ENCODE peak calls at places on chromosomes 2 and 18, in ten cellular contexts. M, T, R, V, F, J, Y, L, E and W are unnamed samples.

GRCh38 chr2:63424329-63425078 is 163.8 kb downstream of the WDPCP start:
- DNase-seq in M (no peak), T (peak), R (peak), V (peak), F (no peak), J (peak), Y (peak), L (no peak), E (no peak), W (no peak)

GRCh38 chr2:10361220-10361588 is 58.5 kb downstream of the HPCAL1 start:
- DNase-seq in M (no peak), T (peak), R (peak), V (no peak), F (no peak), J (no peak), Y (no peak), L (no peak), E (peak), W (no peak)

GRCh38 chr18:48826271-48826670 is 124.5 kb downstream of the SMAD7 start:
- DNase-seq in M (peak), T (no peak), R (no peak), V (no peak), F (no peak), J (no peak), Y (no peak), L (no peak), E (no peak), W (peak)

GRCh38 chr2:45466045-45466444 is 145.0 kb downstream of the SRBD1 start:
- DNase-seq in M (no peak), T (no peak), R (no peak), V (no peak), F (no peak), J (no peak), Y (no peak), L (no peak), E (no peak), W (no peak)

GRCh38 chr18:58146099-58146498 is 102.1 kb downstream of the NEDD4L start:
- DNase-seq in M (no peak), T (no peak), R (no peak), V (no peak), F (no peak), J (no peak), Y (no peak), L (no peak), E (no peak), W (no peak)

GRCh38 chr2:224357098-224357901 is 44.6 kb downstream of the FAM124B start:
- DNase-seq in M (no peak), T (peak), R (peak), V (peak), F (peak), J (peak), Y (peak), L (no peak), E (peak), W (peak)

GRCh38 chr2:83594841-83595720 is 864.0 kb downstream of the SUCLG1 start:
- DNase-seq in M (no peak), T (no peak), R (no peak), V (no peak), F (no peak), J (no peak), Y (no peak), L (no peak), E (no peak), W (no peak)

GRCh38 chr2:12223732-12224131 is 477.3 kb downstream of the LPIN1 start:
- DNase-seq in M (no peak), T (no peak), R (no peak), V (no peak), F (no peak), J (no peak), Y (no peak), L (no peak), E (no peak), W (no peak)

GRCh38 chr2:3730646-3731045 is 27.3 kb downstream of the DCDC2C start:
- DNase-seq in M (no peak), T (no peak), R (no peak), V (peak), F (no peak), J (no peak), Y (no peak), L (no peak), E (no peak), W (no peak)

GRCh38 chr18:78611201-78611800 is 368.3 kb upstream of the SALL3 start:
- DNase-seq in M (no peak), T (no peak), R (no peak), V (no peak), F (no peak), J (no peak), Y (no peak), L (no peak), E (no peak), W (no peak)

GRCh38 chr18:24491882-24492281 is 31.4 kb downstream of the HRH4 start:
- DNase-seq in M (no peak), T (no peak), R (no peak), V (no peak), F (no peak), J (no peak), Y (no peak), L (no peak), E (no peak), W (no peak)

GRCh38 chr2:206799083-206799482 is 33.7 kb downstream of the FASTKD2 start:
- DNase-seq in M (no peak), T (peak), R (peak), V (no peak), F (no peak), J (peak), Y (no peak), L (no peak), E (peak), W (no peak)

GRCh38 chr2:105847056-105847455 is 102.3 kb downstream of the NCK2 start:
- DNase-seq in M (no peak), T (no peak), R (no peak), V (no peak), F (no peak), J (no peak), Y (no peak), L (no peak), E (no peak), W (no peak)

GRCh38 chr2:136828162-136828561 is 62.8 kb downstream of the THSD7B start:
- DNase-seq in M (no peak), T (no peak), R (no peak), V (no peak), F (no peak), J (no peak), Y (no peak), L (no peak), E (no peak), W (no peak)

GRCh38 chr2:6960659-6961058 is 43.4 kb downstream of the RNF144A start:
- DNase-seq in M (no peak), T (peak), R (peak), V (no peak), F (peak), J (no peak), Y (no peak), L (no peak), E (peak), W (peak)

GRCh38 chr2:220276736-220277444 is 649.5 kb downstream of the SLC4A3 start:
- DNase-seq in M (no peak), T (peak), R (peak), V (no peak), F (no peak), J (no peak), Y (no peak), L (no peak), E (peak), W (no peak)
- H3K4me3 ChIP-seq in M (no peak), T (no peak), R (no peak), V (no peak), F (no peak), J (no peak), Y (no peak), L (no peak), E (no peak), W (no peak)

DNA sequence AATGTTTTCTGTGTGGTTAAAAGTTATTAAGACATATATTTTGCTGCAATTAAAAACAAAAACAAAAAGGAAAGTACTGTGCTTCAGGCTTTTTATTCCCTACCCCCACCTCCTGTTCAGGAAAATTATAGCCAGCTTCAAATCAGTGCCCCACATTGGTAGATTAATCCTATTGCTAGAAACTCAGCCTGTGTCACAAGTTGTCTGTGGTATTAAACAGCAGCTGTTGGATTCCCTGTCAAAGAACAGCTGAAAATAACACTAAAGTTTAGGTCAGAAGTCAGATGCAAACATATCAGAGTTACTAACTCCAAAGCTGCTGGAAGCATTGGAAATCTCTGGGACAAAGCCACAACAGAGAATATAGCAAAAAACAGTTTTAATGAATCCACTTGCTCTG is 798 bp upstream of the CCDC141 start:
- DNase-seq in M (no peak), T (no peak), R (peak), V (no peak), F (no peak), J (no peak), Y (no peak), L (no peak), E (no peak), W (no peak)
- H3K4me3 ChIP-seq in M (no peak), T (peak), R (no peak), V (no peak), F (no peak), J (no peak), Y (no peak), L (peak), E (no peak), W (no peak)

GRCh38 chr2:233386382-233387041 is 32.2 kb downstream of the DGKD start:
- DNase-seq in M (no peak), T (peak), R (peak), V (peak), F (no peak), J (no peak), Y (no peak), L (peak), E (peak), W (no peak)
- H3K4me3 ChIP-seq in M (no peak), T (no peak), R (no peak), V (peak), F (no peak), J (no peak), Y (peak), L (no peak), E (no peak), W (no peak)

GRCh38 chr2:62198237-62198633 is 2.3 kb downstream of the B3GNT2 start:
- DNase-seq in M (no peak), T (no peak), R (no peak), V (no peak), F (no peak), J (peak), Y (no peak), L (no peak), E (no peak), W (no peak)
- H3K4me3 ChIP-seq in M (peak), T (peak), R (peak), V (peak), F (peak), J (peak), Y (peak), L (peak), E (peak), W (peak)

DNA sequence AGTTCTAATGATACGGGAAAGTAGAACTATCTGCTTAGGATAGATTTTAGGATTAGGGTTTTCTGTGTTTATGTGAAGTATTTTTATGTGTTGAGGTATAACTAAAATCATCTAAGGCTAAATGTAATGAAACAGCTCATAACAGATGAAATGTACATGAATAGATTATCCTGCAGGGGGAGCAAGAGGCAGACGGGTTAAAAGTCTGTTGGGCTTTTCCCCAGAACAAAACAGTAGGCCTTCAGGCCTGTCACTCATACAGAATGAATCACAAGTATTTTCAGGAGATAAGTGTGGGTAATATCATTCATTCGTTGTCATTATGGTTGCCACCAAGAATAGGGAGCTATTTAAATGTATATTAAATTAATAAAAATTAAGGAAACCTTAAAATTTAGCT is 107.9 kb upstream of the IL1R2 start:
- DNase-seq in M (no peak), T (peak), R (peak), V (peak), F (peak), J (peak), Y (peak), L (no peak), E (peak), W (no peak)
- H3K4me3 ChIP-seq in M (no peak), T (no peak), R (no peak), V (no peak), F (no peak), J (no peak), Y (no peak), L (no peak), E (no peak), W (no peak)

GRCh38 chr2:134154269-134154668 is 99.6 kb upstream of the MGAT5 start:
- DNase-seq in M (peak), T (no peak), R (peak), V (no peak), F (no peak), J (no peak), Y (no peak), L (peak), E (no peak), W (no peak)

GRCh38 chr2:134158295-134158694 is 95.6 kb upstream of the MGAT5 start:
- DNase-seq in M (no peak), T (no peak), R (no peak), V (no peak), F (no peak), J (no peak), Y (no peak), L (peak), E (no peak), W (no peak)

GRCh38 chr2:134149904-134150303 is 104.0 kb upstream of the MGAT5 start:
- DNase-seq in M (no peak), T (no peak), R (no peak), V (no peak), F (no peak), J (no peak), Y (no peak), L (no peak), E (no peak), W (no peak)

GRCh38 chr2:134153481-134153880 is 100.4 kb upstream of the MGAT5 start:
- DNase-seq in M (no peak), T (no peak), R (no peak), V (no peak), F (no peak), J (no peak), Y (no peak), L (no peak), E (no peak), W (no peak)

DNA sequence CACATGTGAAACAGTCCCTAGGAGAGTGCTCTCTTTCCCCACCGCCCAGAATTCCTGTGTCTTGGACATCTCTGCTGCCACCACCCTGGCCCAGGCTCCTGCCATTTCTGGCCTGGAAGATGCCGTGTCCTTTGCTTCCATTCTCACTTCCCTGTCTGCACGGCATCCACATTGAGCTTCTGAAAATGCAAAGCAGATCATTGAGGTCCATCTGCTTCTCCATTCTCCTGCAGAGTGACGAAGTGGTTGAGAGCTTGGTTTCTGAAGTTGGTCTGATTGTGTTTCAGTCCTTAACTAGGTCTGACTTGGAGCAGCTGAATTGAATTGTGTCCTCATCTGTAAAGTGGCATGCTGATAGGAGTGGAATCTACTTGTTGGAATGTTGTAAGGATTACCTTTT is 98.7 kb upstream of the MGAT5 start:
- DNase-seq in M (no peak), T (no peak), R (no peak), V (no peak), F (no peak), J (no peak), Y (no peak), L (no peak), E (no peak), W (no peak)
- H3K4me3 ChIP-seq in M (no peak), T (no peak), R (no peak), V (no peak), F (no peak), J (no peak), Y (no peak), L (no peak), E (no peak), W (no peak)

DNA sequence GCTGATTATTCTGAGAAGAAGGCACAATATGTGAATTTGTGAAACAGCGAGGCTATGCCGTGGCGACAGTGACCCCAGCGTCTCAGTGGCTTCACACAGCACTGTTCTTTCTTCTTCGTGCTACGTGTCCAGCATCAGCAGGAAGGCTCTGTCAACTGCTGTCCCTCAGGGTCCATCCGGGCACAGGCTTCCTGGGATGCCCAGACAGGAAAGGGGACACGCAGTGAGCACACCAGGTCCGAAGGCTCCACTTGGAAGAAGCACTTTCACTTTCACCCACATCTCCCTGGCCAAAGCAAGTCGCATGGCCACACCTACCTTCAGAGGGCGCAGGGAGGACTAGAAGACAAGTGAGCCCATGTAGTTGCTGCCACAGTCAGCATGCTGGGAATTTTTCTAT is 47.3 kb downstream of the PTGR3 start:
- DNase-seq in M (no peak), T (peak), R (no peak), V (peak), F (no peak), J (peak), Y (peak), L (peak), E (peak), W (no peak)
- H3K4me3 ChIP-seq in M (peak), T (no peak), R (peak), V (peak), F (no peak), J (peak), Y (peak), L (peak), E (no peak), W (no peak)

GRCh38 chr2:47309472-47309951 is 93.4 kb upstream of the MSH2 start:
- DNase-seq in M (no peak), T (no peak), R (no peak), V (no peak), F (no peak), J (no peak), Y (no peak), L (no peak), E (no peak), W (no peak)
- H3K4me3 ChIP-seq in M (no peak), T (no peak), R (no peak), V (no peak), F (no peak), J (no peak), Y (no peak), L (no peak), E (no peak), W (no peak)